ENCODE peak calls at places on chromosomes 13 and 19, in six cellular contexts. B is ascending aorta, P is ovary, K is brain microvascular endothelial cell, F is neuronal stem cell, R is pancreas. C is an unnamed sample.

GRCh38 chr13:49214917-49215376 is 5.2 kb upstream of the MLNR start:
- DNase-seq in K (no peak), R (no peak), B (no peak), P (no peak), F (no peak), C (no peak)

GRCh38 chr13:107964356-107964755 is 251.0 kb downstream of the LIG4 start:
- DNase-seq in P (no peak), R (no peak), B (no peak), F (no peak), K (no peak), C (no peak)

GRCh38 chr13:41401371-41401770 is 56.0 kb upstream of the RGCC start:
- DNase-seq in B (no peak), P (no peak), F (no peak), K (no peak), R (no peak), C (no peak)

GRCh38 chr13:49376121-49376520 is 67.7 kb downstream of the CAB39L start:
- DNase-seq in P (no peak), K (no peak), B (no peak), R (no peak), F (no peak), C (no peak)

GRCh38 chr13:27474751-27475268 is 24.4 kb upstream of the MTIF3 start:
- DNase-seq in K (no peak), P (no peak), F (no peak), R (no peak), B (no peak), C (no peak)

GRCh38 chr19:51367565-51368365 is 1.0 kb downstream of the CLDND2 start:
- DNase-seq in R (peak; percentile 99), B (peak; percentile 100), F (peak; percentile 99), P (peak; percentile 100), K (peak; percentile 99), C (peak; percentile 95)

GRCh38 chr13:101309014-101309619 is 107.2 kb downstream of the NALCN start:
- DNase-seq in R (no peak), B (no peak), K (peak; percentile 77), P (no peak), F (no peak), C (no peak)

GRCh38 chr13:24323739-24324075 is 14.3 kb downstream of the C1QTNF9 start:
- DNase-seq in B (no peak), F (no peak), R (no peak), K (no peak), P (no peak), C (no peak)

GRCh38 chr13:84571264-84571663 is 689.0 kb upstream of the SLITRK1 start:
- DNase-seq in P (no peak), R (no peak), K (no peak), B (no peak), F (no peak), C (no peak)

GRCh38 chr19:7507884-7508283 is 8.0 kb upstream of the ZNF358 start:
- DNase-seq in B (peak; percentile 88), K (peak; percentile 92), P (peak; percentile 61), R (peak; percentile 85), F (no peak), C (peak; percentile 11)

GRCh38 chr19:11296264-11296663 is 304 bp downstream of the TSPAN16 start:
- DNase-seq in P (no peak), K (no peak), F (no peak), B (no peak), R (no peak), C (peak; percentile 20)

GRCh38 chr13:100721885-100722512 is 47.4 kb upstream of the TMTC4 start:
- DNase-seq in R (peak; percentile 27), K (peak; percentile 53), B (no peak), P (no peak), F (peak; percentile 51), C (no peak)

GRCh38 chr19:37928527-37929286 is 21.7 kb downstream of the SIPA1L3 start:
- DNase-seq in K (no peak), P (no peak), R (no peak), B (no peak), F (no peak), C (no peak)

GRCh38 chr13:112615391-112615790 is 27.4 kb upstream of the TUBGCP3 start:
- DNase-seq in F (no peak), K (no peak), P (no peak), B (no peak), R (no peak), C (no peak)

GRCh38 chr13:77143325-77143907 is 116.5 kb upstream of the FBXL3 start:
- DNase-seq in K (peak; percentile 14), F (no peak), P (no peak), B (no peak), R (no peak), C (no peak)

GRCh38 chr13:67229438-67230242 is 496 bp downstream of the PCDH9 start:
- DNase-seq in K (peak; percentile 29), R (no peak), B (no peak), F (peak; percentile 4), P (no peak), C (no peak)

GRCh38 chr19:55504981-55505380 is 16.7 kb downstream of the SSC5D start:
- DNase-seq in B (no peak), R (no peak), K (no peak), F (no peak), P (no peak), C (no peak)

GRCh38 chr19:54206831-54207177 is 6.1 kb downstream of the RPS9 start:
- DNase-seq in F (no peak), B (no peak), P (no peak), R (no peak), K (no peak), C (no peak)
- H3K27ac ChIP-seq in F (no peak overlapping the region), B (peak overlapping the region; percentile 37), P (peak overlapping the region; percentile 82), R (peak overlapping the region; percentile 91), K (no peak overlapping the region), C (peak overlapping the region; percentile 91)

GRCh38 chr19:6103217-6103644 is 7.1 kb downstream of the RFX2 start:
- DNase-seq in B (peak; percentile 98), P (peak; percentile 56), F (no peak), K (peak; percentile 63), R (peak; percentile 84), C (no peak)

GRCh38 chr19:6101991-6102390 is 8.3 kb downstream of the RFX2 start:
- DNase-seq in P (no peak), R (no peak), F (no peak), K (no peak), B (no peak), C (no peak)

GRCh38 chr19:6108721-6109633 is 1.3 kb downstream of the RFX2 start:
- DNase-seq in F (no peak), P (peak; percentile 78), K (no peak), R (peak; percentile 45), B (peak; percentile 89), C (no peak)

GRCh38 chr19:6103894-6104293 is 6.4 kb downstream of the RFX2 start:
- DNase-seq in P (no peak), K (no peak), R (no peak), F (no peak), B (no peak), C (no peak)

DNA sequence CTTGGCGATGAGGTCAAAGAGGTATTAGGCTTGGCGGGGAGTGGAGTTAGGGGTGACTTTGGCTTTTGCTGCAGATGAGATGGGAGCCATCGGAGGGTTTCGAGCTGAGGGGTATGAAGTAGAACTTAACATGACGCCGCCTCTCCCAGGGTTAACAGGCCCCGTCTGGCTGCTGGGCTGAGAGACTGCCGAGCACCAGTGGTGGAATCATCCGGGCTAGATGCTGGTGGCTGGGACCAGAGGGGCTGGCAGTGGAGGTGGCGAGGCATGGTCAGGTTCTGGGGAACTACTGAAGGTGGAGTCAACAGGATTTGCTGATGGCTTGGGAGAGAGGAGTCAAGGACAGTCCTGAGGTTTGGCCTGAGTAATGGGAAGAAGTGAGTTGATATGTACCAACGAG is 4.9 kb downstream of the RFX2 start:
- DNase-seq in R (no peak), K (no peak), B (no peak), P (no peak), F (no peak), C (no peak)
- H3K27ac ChIP-seq in R (no peak overlapping the region), K (no peak overlapping the region), B (peak overlapping the region; percentile 83), P (peak overlapping the region; percentile 4), F (no peak overlapping the region), C (no peak overlapping the region)

GRCh38 chr19:16320987-16321386 is 3.6 kb upstream of the KLF2 start:
- DNase-seq in K (no peak), F (no peak), R (no peak), B (no peak), P (no peak), C (no peak)

GRCh38 chr19:16319466-16319865 is 5.2 kb upstream of the KLF2 start:
- DNase-seq in F (no peak), B (no peak), P (no peak), R (no peak), K (no peak), C (no peak)

GRCh38 chr19:16316506-16316882 is 8.1 kb upstream of the KLF2 start:
- DNase-seq in K (peak; percentile 52), F (no peak), B (no peak), R (no peak), P (no peak), C (no peak)

DNA sequence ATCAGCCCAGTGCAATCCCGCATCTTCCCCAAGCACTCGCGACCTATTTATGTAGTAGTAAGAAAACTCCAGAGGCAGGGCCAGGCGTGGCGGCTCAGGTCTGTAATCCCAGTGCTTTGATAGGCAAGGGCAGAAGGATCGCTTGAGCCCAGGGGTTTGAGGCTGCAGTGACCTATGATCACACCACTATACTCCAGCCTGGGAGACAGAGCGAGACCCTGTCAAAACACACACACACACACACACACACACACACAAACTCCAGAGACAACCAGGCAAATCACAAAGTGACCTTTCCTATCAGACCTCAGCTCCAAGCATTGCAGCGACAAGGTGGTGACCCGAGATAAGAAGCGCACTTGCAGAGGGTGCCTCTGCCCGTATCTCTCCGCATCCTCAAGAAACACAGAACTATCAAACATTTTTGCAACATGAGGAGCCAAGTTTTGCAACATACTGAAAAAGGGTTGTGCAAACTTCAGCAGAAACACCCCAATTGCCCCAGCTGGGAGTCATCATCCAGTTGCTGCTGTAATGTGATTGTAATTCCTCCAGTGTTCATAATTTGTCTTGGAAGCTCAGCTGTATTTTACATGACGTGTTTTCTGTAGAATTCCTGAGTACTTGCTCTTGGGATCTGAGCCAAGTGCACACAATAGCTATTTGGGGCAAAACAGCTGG is 8.7 kb upstream of the KLF2 start:
- DNase-seq in P (peak; percentile 76), R (no peak), B (peak; percentile 90), F (no peak), K (peak; percentile 93), C (no peak)
- H3K27ac ChIP-seq in P (peak overlapping the region; percentile 87), R (peak overlapping the region; percentile 33), B (peak overlapping the region; percentile 83), F (no peak overlapping the region), K (peak overlapping the region; percentile 66), C (peak overlapping the region; percentile 19)

DNA sequence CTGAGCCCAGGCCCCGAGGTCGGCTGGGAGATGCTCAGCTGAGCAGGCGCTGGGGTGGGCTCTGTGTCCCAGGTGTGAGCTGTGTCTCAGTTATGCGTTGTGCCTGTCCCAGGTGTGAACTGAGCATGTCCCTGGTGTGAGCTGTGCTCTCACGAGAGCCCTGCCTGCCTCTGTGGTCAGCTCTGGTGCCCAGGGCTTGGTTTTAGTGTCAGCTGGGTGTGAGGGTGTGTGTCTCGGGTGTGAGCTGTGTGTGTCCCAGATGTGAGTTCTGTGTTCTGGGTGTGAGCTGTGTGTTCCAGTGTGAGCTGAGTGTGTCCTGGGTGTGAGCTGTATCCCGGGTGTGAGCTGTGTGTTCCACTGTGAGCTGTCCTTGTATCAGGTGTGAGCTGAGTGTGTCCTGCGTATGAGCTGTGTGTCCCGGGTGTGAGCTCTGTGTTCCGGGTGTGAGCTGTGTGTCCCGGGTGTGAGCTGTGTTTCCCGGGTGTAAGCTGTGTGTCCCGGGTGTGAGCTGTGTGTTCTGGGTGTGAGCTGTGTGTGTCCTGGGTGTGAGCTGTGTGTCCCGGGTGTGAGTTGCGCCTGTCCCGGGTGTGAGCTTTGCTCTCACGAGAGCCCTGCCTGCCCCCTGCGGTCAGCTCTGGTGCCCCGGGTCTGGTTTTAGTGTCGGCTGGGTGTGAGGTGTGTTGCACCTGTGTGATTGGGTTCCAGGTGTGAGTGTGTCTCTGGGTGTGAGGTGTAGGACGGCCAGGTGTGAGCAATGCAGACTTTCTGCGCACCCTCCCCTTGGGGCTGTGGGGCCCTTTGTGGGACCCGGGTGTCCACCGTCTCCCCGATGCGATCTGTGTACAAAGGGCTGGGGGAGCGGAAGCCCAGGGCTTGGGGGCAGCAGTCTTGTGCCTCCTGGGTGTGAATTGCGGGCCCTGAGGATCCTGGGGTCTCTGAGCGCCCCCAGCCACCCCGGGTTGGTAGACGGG is 7.1 kb upstream of the PEAK3 start:
- DNase-seq in B (no peak), K (no peak), P (no peak), R (no peak), F (no peak), C (no peak)
- H3K27ac ChIP-seq in B (no peak overlapping the region), K (no peak overlapping the region), P (no peak overlapping the region), R (peak overlapping the region; percentile 23), F (no peak overlapping the region), C (peak overlapping the region; percentile 44)